ENCODE peak calls at places on chromosomes 13 and 19, in nine cellular contexts. V is KG1; A is cardiac muscle cell; D is activated B cell treated with CpG ODN at 0.5 μM for 24 hours; H is activated T-helper 1 cell treated with anti-CD3 and anti-CD28 coated beads, Interleukin-12 subunit alpha, Interleukin-12 subunit beta, Interleukin-2, Interleukin-4 antibody, amounts not matched to agents 30 ng/mL and 10 ng/mL and 1 ng/mL, durations not matched to agents 14 hours and 24 hours and 36 hours; C is NCI-H1417; N is stimulated activated CD4-positive, alpha-beta T cell treated with anti-CD3 and anti-CD28 coated beads, Interleukin-15, amount 100 ng/mL, for 24 hours; L is naive B cell; U is COR-L47. K is an unnamed sample.

GRCh38 chr19:1882786-1883692 is 2.3 kb downstream of the ABHD17A start:
- DNase-seq in V (no peak), A (no peak), D (no peak), H (no peak), C (no peak), N (no peak), L (no peak), U (no peak), K (no peak)

GRCh38 chr13:108086678-108087077 is 128.7 kb downstream of the LIG4 start:
- DNase-seq in V (no peak), A (no peak), D (no peak), H (no peak), C (peak), N (no peak), L (no peak), U (no peak), K (no peak)

GRCh38 chr19:1272423-1273262 is 2.7 kb upstream of the FAM174C start:
- DNase-seq in V (no peak), A (no peak), D (no peak), H (no peak), C (no peak), N (no peak), L (no peak), U (no peak), K (no peak)

GRCh38 chr19:16594131-16594586 is 21.9 kb upstream of the SLC35E1 start:
- DNase-seq in V (no peak), A (no peak), D (peak), H (peak), C (no peak), N (peak), L (peak), U (no peak), K (no peak)

GRCh38 chr19:47479701-47480503 is 4.1 kb downstream of the KPTN start:
- DNase-seq in V (no peak), A (peak), D (no peak), H (no peak), C (no peak), N (no peak), L (no peak), U (no peak), K (peak)

GRCh38 chr13:79901336-79901735 is 420.4 kb downstream of the NDFIP2 start:
- DNase-seq in V (no peak), A (peak), D (no peak), H (no peak), C (no peak), N (no peak), L (no peak), U (no peak), K (no peak)

GRCh38 chr13:98174321-98174720 is 2.7 kb downstream of the RNF113B start:
- DNase-seq in V (no peak), A (no peak), D (no peak), H (no peak), C (no peak), N (no peak), L (no peak), U (no peak), K (no peak)

GRCh38 chr13:110116072-110116487 is 190.9 kb downstream of the COL4A1 start:
- DNase-seq in V (no peak), A (peak), D (peak), H (peak), C (no peak), N (peak), L (peak), U (no peak), K (peak)

GRCh38 chr19:47832723-47833122 is 11.0 kb downstream of the CRX start:
- DNase-seq in V (no peak), A (no peak), D (no peak), H (no peak), C (no peak), N (no peak), L (no peak), U (no peak), K (no peak)

GRCh38 chr13:28707629-28708427 is 10.9 kb downstream of the SLC46A3 start:
- DNase-seq in V (no peak), A (peak), D (no peak), H (no peak), C (no peak), N (no peak), L (no peak), U (no peak), K (no peak)

GRCh38 chr13:39035204-39035603 is 2.7 kb downstream of the PROSER1 start:
- DNase-seq in V (no peak), A (no peak), D (no peak), H (no peak), C (no peak), N (no peak), L (no peak), U (no peak), K (peak)

GRCh38 chr13:43227721-43228120 is 204.3 kb downstream of the DNAJC15 start:
- DNase-seq in V (no peak), A (peak), D (no peak), H (no peak), C (no peak), N (no peak), L (no peak), U (peak), K (no peak)

GRCh38 chr19:44796701-44797115 is 12.2 kb upstream of the BCAM start:
- DNase-seq in V (peak), A (peak), D (no peak), H (no peak), C (peak), N (no peak), L (no peak), U (peak), K (peak)

GRCh38 chr19:33777351-33777750 is 19.3 kb upstream of the KCTD15 start:
- DNase-seq in V (no peak), A (no peak), D (no peak), H (no peak), C (no peak), N (no peak), L (no peak), U (no peak), K (no peak)

GRCh38 chr13:34970961-34971360 is 28.9 kb downstream of the NBEA start:
- DNase-seq in V (no peak), A (no peak), D (no peak), H (no peak), C (no peak), N (no peak), L (no peak), U (no peak), K (no peak)

GRCh38 chr13:70527553-70527952 is 419.3 kb upstream of the KLHL1 start:
- DNase-seq in V (no peak), A (no peak), D (no peak), H (no peak), C (no peak), N (no peak), L (no peak), U (no peak), K (no peak)

GRCh38 chr13:52845334-52845761 is 3.1 kb downstream of the PCDH8 start:
- DNase-seq in V (no peak), A (no peak), D (no peak), H (no peak), C (no peak), N (peak), L (no peak), U (peak), K (peak)

GRCh38 chr19:10460714-10461046 is 40.3 kb downstream of the PDE4A start:
- DNase-seq in V (no peak), A (no peak), D (no peak), H (no peak), C (no peak), N (no peak), L (no peak), U (no peak), K (no peak)

GRCh38 chr19:34096020-34096915 is 76.0 kb upstream of the LSM14A start:
- DNase-seq in V (peak), A (peak), D (no peak), H (no peak), C (peak), N (no peak), L (peak), U (peak), K (peak)

K was measured in ELF-1.